ENCODE peak calls at places on chromosomes 13 and 19, in five cellular contexts. C is NB4; G is fibroblast of pulmonary artery; X is uterus; N is CD4-positive, alpha-beta T cell. D is an unnamed sample.

GRCh38 chr13:42247883-42248282 is 24.1 kb upstream of the AKAP11 start:
- DNase-seq in C (no peak), N (no peak), G (no peak), X (no peak), D (peak)

GRCh38 chr13:90416519-90416918 is 931.0 kb upstream of the MIR17HG start:
- DNase-seq in C (no peak), N (no peak), X (no peak), G (peak), D (peak)

GRCh38 chr13:58324130-58324529 is 692.6 kb downstream of the PCDH17 start:
- DNase-seq in G (peak), X (no peak), N (no peak), C (peak), D (peak)

GRCh38 chr13:99033814-99034213 is 56.0 kb upstream of the DOCK9 start:
- DNase-seq in N (no peak), C (peak), G (peak), X (no peak), D (peak)

GRCh38 chr13:66992183-66992582 is 238.0 kb downstream of the PCDH9 start:
- DNase-seq in C (no peak), N (no peak), X (no peak), G (peak), D (peak)

GRCh38 chr13:98207411-98207810 is 30.3 kb upstream of the RNF113B start:
- DNase-seq in C (no peak), X (no peak), N (no peak), G (no peak), D (no peak)

GRCh38 chr13:28866932-28867331 is 46.8 kb downstream of the MTUS2 start:
- DNase-seq in C (no peak), G (no peak), N (no peak), X (no peak), D (no peak)

GRCh38 chr13:113759525-113760137 is 605 bp downstream of the TMEM255B start:
- DNase-seq in G (peak), C (no peak), N (no peak), X (peak), D (peak)

GRCh38 chr13:77697208-77698103 is at the start of gene SLAIN1:
- DNase-seq in C (peak), N (peak), X (peak), G (peak), D (no peak)

GRCh38 chr13:53781941-53782340 is 753.3 kb downstream of the OLFM4 start:
- DNase-seq in G (no peak), N (no peak), C (peak), X (no peak), D (peak)

GRCh38 chr13:32726374-32727037 is 140.3 kb downstream of the PDS5B start:
- DNase-seq in X (no peak), C (peak), N (no peak), G (peak), D (no peak)

GRCh38 chr13:106997696-106998095 is 429.8 kb upstream of the ARGLU1 start:
- DNase-seq in N (no peak), X (no peak), G (no peak), C (no peak), D (no peak)

GRCh38 chr13:76980075-76980718 is 11.7 kb upstream of the CLN5 start:
- DNase-seq in N (peak), C (peak), X (peak), G (peak), D (peak)

GRCh38 chr13:23796546-23796945 is 92.7 kb downstream of the MIPEP start:
- DNase-seq in N (no peak), C (no peak), X (no peak), G (no peak), D (no peak)

GRCh38 chr19:2549701-2550191 is 73.8 kb downstream of the GADD45B start:
- DNase-seq in C (peak), N (no peak), G (peak), X (peak), D (peak)

GRCh38 chr13:66933994-66934393 is 296.1 kb downstream of the PCDH9 start:
- DNase-seq in X (no peak), G (peak), N (no peak), C (no peak), D (peak)

GRCh38 chr19:36420961-36421748 is 2.7 kb upstream of the ZFP82 start:
- DNase-seq in N (no peak), C (no peak), X (peak), G (peak), D (no peak)

GRCh38 chr13:39321578-39321977 is 281.4 kb downstream of the LHFPL6 start:
- DNase-seq in G (peak), N (no peak), C (no peak), X (no peak), D (peak)

GRCh38 chr13:103168901-103169508 is 102.8 kb upstream of the SLC10A2 start:
- DNase-seq in G (no peak), N (no peak), C (no peak), X (no peak), D (no peak)

DNA sequence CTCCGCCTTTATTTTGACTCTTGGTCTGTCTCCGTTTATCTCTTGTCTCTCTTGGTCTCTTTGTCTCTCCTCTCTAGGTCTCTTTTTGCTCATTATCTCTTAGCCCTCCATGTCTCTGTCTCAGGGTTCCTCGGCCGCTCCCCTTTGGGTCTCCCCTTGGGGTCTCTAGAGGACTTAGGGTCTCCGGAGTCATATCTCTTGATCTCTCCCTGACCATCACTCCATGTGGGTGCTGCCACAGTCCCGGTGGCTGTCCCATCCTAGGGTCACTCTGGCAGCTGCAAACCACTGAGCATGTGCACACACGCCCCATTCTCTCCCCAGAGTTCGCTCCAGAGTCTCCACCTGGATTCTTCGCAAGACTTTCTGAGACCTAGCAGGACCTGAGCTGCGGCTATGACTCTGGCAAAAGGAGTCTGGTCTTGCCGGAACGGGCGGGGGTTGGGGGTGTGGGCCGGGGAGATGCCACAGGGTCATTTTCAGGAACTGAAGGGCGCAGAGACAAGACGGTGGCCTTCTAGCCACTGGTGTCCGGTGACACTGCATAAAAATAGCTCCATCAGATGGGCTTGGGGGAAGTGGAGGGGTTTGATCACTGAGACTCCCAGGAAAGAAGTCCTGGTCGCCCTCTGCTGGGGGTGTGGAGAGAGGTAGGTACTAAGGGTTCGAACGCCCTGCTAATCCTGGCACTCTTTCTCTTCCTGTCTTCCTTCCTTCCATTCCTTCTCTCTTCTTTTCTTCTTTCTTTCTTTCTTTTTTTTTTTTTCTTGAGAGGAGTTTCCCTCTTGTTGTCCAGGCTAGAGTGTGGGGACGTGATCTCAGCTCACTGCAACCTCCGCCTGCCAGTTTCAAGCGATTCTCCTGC is 1.2 kb upstream of the KCNA7 start:
- DNase-seq in C (peak), G (no peak), X (no peak), N (no peak), D (peak)
- TF ChIP-seq CTCF in C (peak), G (peak), X (no peak), N (no peak), D (peak)

GRCh38 chr13:50700664-50701266 is 142.7 kb downstream of the DLEU7 start:
- DNase-seq in G (no peak), X (no peak), C (no peak), N (no peak), D (no peak)

GRCh38 chr13:50701469-50701868 is 142.0 kb downstream of the DLEU7 start:
- DNase-seq in X (no peak), G (no peak), N (no peak), C (no peak), D (no peak)

GRCh38 chr13:50699874-50700663 is 143.4 kb downstream of the DLEU7 start:
- DNase-seq in C (no peak), N (no peak), X (no peak), G (no peak), D (no peak)

GRCh38 chr13:50693755-50694154 is 149.7 kb downstream of the DLEU7 start:
- DNase-seq in N (no peak), G (peak), X (no peak), C (no peak), D (no peak)

GRCh38 chr13:50697746-50698526 is 145.6 kb downstream of the DLEU7 start:
- DNase-seq in C (no peak), X (no peak), N (no peak), G (no peak), D (no peak)
- TF ChIP-seq CTCF in C (no peak), X (no peak), N (no peak), G (no peak), D (no peak)

DNA sequence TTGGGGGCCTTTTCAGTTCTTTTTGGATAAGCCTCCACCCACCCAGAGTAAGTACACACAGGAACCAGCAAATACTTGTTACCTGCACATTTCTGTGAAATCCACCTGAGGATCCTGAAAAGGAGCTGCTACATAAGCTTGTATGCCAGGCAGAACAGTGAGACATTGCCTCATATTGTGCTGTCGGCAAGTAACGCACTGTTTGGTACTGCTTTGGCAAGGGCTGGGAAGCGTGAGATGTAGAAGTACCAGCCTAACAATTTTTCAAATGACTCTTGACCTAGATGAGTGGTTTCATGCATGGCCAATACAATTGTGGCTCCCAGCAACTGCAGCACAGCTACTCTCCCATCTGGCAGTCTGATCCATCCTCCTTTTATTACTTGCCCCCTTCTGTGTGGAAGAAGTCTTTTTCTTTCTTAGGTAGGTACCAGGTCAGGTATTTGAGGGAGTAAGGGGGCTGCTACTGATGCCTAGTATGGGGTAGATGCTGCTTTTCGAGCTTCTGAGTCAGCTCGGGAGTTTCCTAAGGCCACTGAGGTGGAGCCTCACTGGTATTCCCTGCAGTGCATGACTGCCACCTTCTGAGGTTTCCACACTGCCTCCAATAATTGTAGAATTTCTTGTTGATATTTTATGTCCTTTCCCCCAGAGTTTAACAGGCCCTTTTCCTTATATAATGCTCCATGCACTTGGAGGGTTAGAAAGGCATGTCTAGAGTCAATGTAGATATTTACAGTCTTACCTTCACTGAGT is 52.2 kb downstream of the ZNF737 start:
- DNase-seq in C (no peak), N (no peak), G (no peak), X (no peak), D (no peak)
- TF ChIP-seq CTCF in C (no peak), N (no peak), G (no peak), X (peak), D (no peak)

GRCh38 chr19:4369109-4369887 is 25.9 kb downstream of the MPND start:
- DNase-seq in C (no peak), X (peak), G (no peak), N (peak), D (peak)

GRCh38 chr19:4371209-4371897 is 28.0 kb downstream of the MPND start:
- DNase-seq in C (no peak), G (no peak), N (no peak), X (no peak), D (no peak)

GRCh38 chr19:4370418-4371041 is 27.2 kb downstream of the MPND start:
- DNase-seq in G (no peak), C (no peak), X (no peak), N (no peak), D (no peak)

GRCh38 chr19:4368128-4368820 is 24.9 kb downstream of the MPND start:
- DNase-seq in N (no peak), X (peak), G (peak), C (no peak), D (peak)

DNA sequence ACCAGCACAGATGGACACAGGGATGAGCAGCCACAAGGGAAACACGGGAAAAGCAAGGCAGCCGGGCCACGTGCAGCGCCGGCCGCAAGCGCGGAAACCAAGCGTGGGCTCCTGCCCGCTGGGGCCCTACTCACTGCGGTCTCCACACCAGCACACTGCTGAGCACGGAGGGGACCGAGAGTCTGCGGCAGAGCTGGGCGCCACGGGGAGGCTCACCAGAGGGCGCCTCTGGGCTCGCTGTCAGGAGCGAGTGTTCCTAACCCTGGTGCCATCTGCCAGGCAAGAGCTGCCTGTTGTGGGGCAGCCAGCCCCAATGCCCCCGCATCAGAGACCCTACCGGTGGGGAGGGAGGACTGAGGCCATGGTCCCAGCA is 26.5 kb downstream of the MPND start:
- DNase-seq in G (no peak), X (no peak), C (no peak), N (peak), D (peak)
- TF ChIP-seq CTCF in G (peak), X (peak), C (peak), N (peak), D (peak)

GRCh38 chr13:62838891-62839290 is 1423.2 kb upstream of the PCDH20 start:
- DNase-seq in G (no peak), X (no peak), C (no peak), N (no peak), D (no peak)
- TF ChIP-seq CTCF in G (no peak), X (no peak), C (no peak), N (no peak), D (no peak)

GRCh38 chr13:75691183-75691582 is 55.1 kb downstream of the LMO7 start:
- DNase-seq in C (no peak), X (no peak), N (no peak), G (no peak), D (no peak)
- TF ChIP-seq CTCF in C (no peak), X (no peak), N (no peak), G (no peak), D (no peak)

GRCh38 chr19:6396305-6396704 is 3.3 kb upstream of the GTF2F1 start:
- DNase-seq in X (no peak), G (no peak), N (no peak), C (no peak), D (no peak)

GRCh38 chr19:6394831-6395230 is 1.9 kb upstream of the GTF2F1 start:
- DNase-seq in C (no peak), G (no peak), X (no peak), N (no peak), D (no peak)

GRCh38 chr19:6392219-6393073 is 518 bp downstream of the GTF2F1 start:
- DNase-seq in G (no peak), X (no peak), C (no peak), N (no peak), D (no peak)

GRCh38 chr19:6393982-6394412 is 1.0 kb upstream of the GTF2F1 start:
- DNase-seq in C (no peak), G (no peak), N (peak), X (no peak), D (no peak)

DNA sequence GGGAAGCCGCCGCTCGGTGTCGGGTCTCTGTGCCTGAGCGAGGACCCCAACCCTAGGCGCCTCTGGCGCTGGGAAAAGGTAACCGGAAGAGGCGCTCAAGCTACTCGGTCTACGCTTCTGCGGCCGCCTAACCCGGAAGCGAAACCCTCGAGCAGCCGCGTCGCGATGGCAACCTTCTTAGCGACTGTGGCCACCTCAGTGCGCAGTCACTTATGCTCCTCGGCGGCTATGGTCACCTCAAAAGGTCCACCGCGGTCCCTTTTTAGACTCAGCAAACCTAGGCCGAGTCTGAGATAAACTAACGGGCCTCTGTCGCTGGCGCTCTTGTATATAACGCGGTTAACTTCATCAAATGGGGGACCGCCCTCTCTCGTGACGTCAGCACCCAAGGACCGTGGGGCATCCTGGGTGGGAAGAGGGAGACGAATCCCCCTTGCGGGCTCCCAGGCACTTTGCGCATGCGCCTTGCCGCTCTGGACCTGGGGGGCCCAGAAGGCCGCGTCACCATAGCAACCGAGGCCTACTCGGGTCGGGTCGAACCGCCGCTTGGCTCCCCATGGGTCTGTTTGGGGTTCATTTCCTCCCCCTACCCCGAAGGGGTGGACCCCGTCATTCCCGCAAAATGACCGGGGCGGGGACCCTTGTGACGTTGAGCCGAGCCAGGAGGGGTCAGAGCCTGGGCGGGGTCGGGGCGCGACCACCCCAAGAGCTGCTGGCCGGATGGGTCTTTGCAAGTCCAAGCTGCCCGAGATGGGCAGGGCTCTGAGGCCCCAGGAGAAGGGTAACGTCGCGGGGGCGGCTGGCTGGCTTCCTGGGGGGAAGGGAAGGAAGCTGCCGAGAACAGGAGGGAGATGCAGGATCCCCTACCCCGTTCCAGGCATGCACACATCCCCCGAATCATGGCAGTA is at the start of gene GTF2F1:
- DNase-seq in G (peak), N (peak), X (peak), C (peak), D (peak)
- TF ChIP-seq CTCF in G (peak), N (no peak), X (peak), C (no peak), D (no peak)

DNA sequence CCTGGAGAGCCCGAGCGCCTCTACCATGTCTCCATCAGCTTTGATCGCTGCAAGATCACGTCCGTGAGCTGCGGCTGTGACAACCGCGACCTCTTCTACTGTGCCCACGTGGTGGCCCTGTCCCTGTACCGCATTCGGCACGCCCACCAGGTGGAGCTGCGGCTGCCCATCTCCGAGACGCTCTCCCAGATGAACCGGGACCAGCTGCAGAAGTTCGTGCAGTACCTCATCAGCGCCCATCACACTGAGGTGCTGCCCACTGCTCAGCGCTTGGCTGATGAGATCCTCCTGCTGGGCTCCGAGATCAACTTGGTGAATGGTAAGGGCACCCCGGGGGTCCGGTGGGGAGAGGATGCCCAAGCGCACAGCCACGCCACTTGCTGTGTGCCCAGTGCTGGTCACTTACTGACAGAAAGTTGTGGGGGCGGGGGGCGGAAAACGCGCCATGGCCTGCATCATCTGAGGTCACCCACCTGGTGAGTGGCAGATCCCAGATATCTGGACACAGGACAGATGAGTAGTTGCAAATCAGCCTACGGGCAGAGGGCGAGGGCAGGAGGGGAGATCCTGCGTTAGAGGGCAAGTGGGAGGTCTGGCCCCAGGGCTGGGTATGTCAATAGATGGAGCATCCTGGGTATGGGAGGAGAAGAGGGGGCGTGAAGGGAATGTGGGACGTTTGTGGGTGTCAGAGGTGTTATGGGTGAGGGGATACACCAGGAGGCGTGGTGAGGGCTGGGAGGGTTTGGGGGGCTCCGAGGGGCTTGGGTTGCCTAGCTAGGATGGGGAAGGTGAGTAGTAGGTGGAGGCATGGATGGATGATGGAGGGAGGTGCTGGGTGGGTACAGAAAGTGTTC is 9.8 kb downstream of the ZSWIM4 start:
- DNase-seq in N (peak), G (no peak), C (no peak), X (no peak), D (no peak)
- TF ChIP-seq CTCF in N (peak), G (peak), C (peak), X (peak), D (no peak)

D was measured in MCF 10A.